ENCODE peak calls at places on chromosomes 7 and 10, in seven cellular contexts. I is memory B cell, T is lower lobe of right lung, S is pancreas, B is HCT116, R is natural killer cell, K is heart left ventricle. P is an unnamed sample.

GRCh38 chr7:151824285-151824950 is 52.5 kb downstream of the PRKAG2 start:
- ATAC-seq in S (no peak), I (no peak), K (no peak), T (no peak), R (no peak), B (no peak), P (no peak)

GRCh38 chr7:132933076-132933466 is 148.8 kb downstream of the CHCHD3 start:
- ATAC-seq in K (no peak), B (no peak), I (no peak), S (peak; percentile 25), R (no peak), T (no peak), P (no peak)

GRCh38 chr10:130958981-130959751 is 352.4 kb downstream of the TCERG1L start:
- ATAC-seq in R (no peak), I (no peak), B (no peak), K (no peak), T (no peak), S (no peak), P (no peak)

GRCh38 chr7:96308950-96309263 is 13.0 kb downstream of the SLC25A13 start:
- ATAC-seq in B (no peak), R (no peak), T (no peak), K (no peak), S (no peak), I (no peak), P (no peak)

GRCh38 chr7:82517059-82517458 is 73.5 kb upstream of the CACNA2D1 start:
- ATAC-seq in I (no peak), T (no peak), K (no peak), R (no peak), S (no peak), B (no peak), P (no peak)

GRCh38 chr10:92291610-92291859 is 568 bp downstream of the MARCHF5 start:
- ATAC-seq in K (no peak), T (no peak), I (peak; percentile 18), R (peak; percentile 8), B (no peak), S (no peak), P (no peak)

GRCh38 chr7:113460067-113460466 is 341.7 kb upstream of the SMIM30 start:
- ATAC-seq in K (no peak), T (no peak), R (no peak), B (no peak), I (no peak), S (peak; percentile 75), P (no peak)

GRCh38 chr7:2016761-2017482 is 215.8 kb downstream of the MAD1L1 start:
- ATAC-seq in T (no peak), B (no peak), R (no peak), I (no peak), K (no peak), S (no peak), P (no peak)

GRCh38 chr10:45265995-45266394 is 49.4 kb downstream of the OR13A1 start:
- ATAC-seq in T (no peak), R (no peak), K (no peak), I (no peak), S (peak; percentile 73), B (no peak), P (no peak)

GRCh38 chr7:139937685-139938084 is 108.6 kb downstream of the TBXAS1 start:
- ATAC-seq in R (no peak), I (peak; percentile 42), S (peak; percentile 75), K (no peak), B (no peak), T (peak; percentile 77), P (no peak)

GRCh38 chr10:114683593-114683992 is 25.5 kb upstream of the ABLIM1 start:
- ATAC-seq in I (no peak), B (no peak), S (no peak), K (peak; percentile 23), R (no peak), T (peak; percentile 48), P (no peak)

GRCh38 chr10:31353574-31353973 is 34.6 kb downstream of the ZEB1 start:
- ATAC-seq in S (peak; percentile 83), I (peak; percentile 70), T (no peak), K (no peak), R (peak; percentile 50), B (peak; percentile 98), P (peak; percentile 99)

GRCh38 chr10:14618669-14619068 is 156.0 kb downstream of the FAM107B start:
- ATAC-seq in K (no peak), T (peak; percentile 59), B (no peak), I (no peak), R (no peak), S (no peak), P (no peak)

GRCh38 chr7:41979834-41980307 is 257.1 kb downstream of the GLI3 start:
- ATAC-seq in K (no peak), I (peak; percentile 50), S (peak; percentile 56), R (no peak), T (no peak), B (peak; percentile 66), P (no peak)

GRCh38 chr7:159030490-159031134 is 114.1 kb downstream of the VIPR2 start:
- ATAC-seq in S (peak; percentile 90), R (peak; percentile 7), I (no peak), T (peak; percentile 77), B (peak; percentile 84), K (peak; percentile 73), P (no peak)

GRCh38 chr7:17206354-17206905 is 92.0 kb upstream of the AHR start:
- ATAC-seq in B (no peak), I (no peak), T (no peak), K (no peak), S (peak; percentile 23), R (peak; percentile 74), P (no peak)

GRCh38 chr10:128567561-128567960 is 441.3 kb upstream of the MKI67 start:
- ATAC-seq in T (no peak), S (no peak), I (no peak), K (no peak), R (no peak), B (no peak), P (no peak)

GRCh38 chr10:52280051-52280450 is 34.0 kb upstream of the DKK1 start:
- ATAC-seq in I (no peak), B (no peak), T (no peak), S (no peak), K (no peak), R (no peak), P (no peak)

GRCh38 chr10:16120563-16120962 is 260.3 kb upstream of the MINDY3 start:
- ATAC-seq in K (no peak), T (no peak), R (no peak), I (no peak), S (no peak), B (no peak), P (no peak)

GRCh38 chr7:140019172-140019571 is 43.6 kb downstream of the PARP12 start:
- ATAC-seq in K (no peak), T (no peak), I (no peak), B (no peak), S (no peak), R (no peak), P (no peak)

GRCh38 chr7:7517661-7518236 is 17.9 kb downstream of the COL28A1 start:
- ATAC-seq in B (no peak), K (no peak), I (no peak), S (no peak), R (no peak), T (no peak), P (no peak)

GRCh38 chr10:29836396-29836795 is 201.6 kb upstream of the SVIL start:
- ATAC-seq in I (no peak), B (no peak), T (no peak), S (no peak), R (no peak), K (no peak), P (no peak)

GRCh38 chr10:37289833-37290464 is 164.6 kb downstream of the ANKRD30A start:
- ATAC-seq in B (no peak), S (no peak), T (no peak), I (no peak), K (no peak), R (no peak), P (no peak)

GRCh38 chr10:131238669-131239280 is 72.7 kb downstream of the TCERG1L start:
- ATAC-seq in I (no peak), B (no peak), T (no peak), S (no peak), K (no peak), R (no peak), P (no peak)

GRCh38 chr7:94957041-94957440 is 49.6 kb downstream of the PPP1R9A start:
- ATAC-seq in K (no peak), T (no peak), R (no peak), B (no peak), S (no peak), I (no peak), P (no peak)

P was measured in esophagus mucosa.